ENCODE peak calls at places on chromosomes 13 and 19, in six cellular contexts. O is A549, K is endothelial cell of umbilical vein, W is K562, P is GM12878, L is HepG2. B is an unnamed sample.

GRCh38 chr19:2779121-2779740 is 3.8 kb downstream of the SGTA start:
- DNase-seq in K (no peak), O (no peak), L (no peak), P (no peak), W (no peak), B (no peak)

GRCh38 chr13:77177646-77178045 is 149.2 kb downstream of the MYCBP2 start:
- DNase-seq in W (no peak), O (no peak), K (no peak), P (no peak), L (no peak), B (no peak)

GRCh38 chr19:13463296-13463695 is 43.0 kb downstream of the CACNA1A start:
- DNase-seq in W (peak; percentile 28), L (no peak), O (no peak), K (no peak), P (no peak), B (peak; percentile 51)

GRCh38 chr13:25846227-25846984 is 205.4 kb downstream of the SHISA2 start:
- DNase-seq in K (no peak), W (no peak), L (no peak), P (no peak), O (no peak), B (peak; percentile 33)

GRCh38 chr13:97539651-97540230 is 105.8 kb downstream of the RAP2A start:
- DNase-seq in O (no peak), L (no peak), K (peak; percentile 10), P (no peak), W (no peak), B (no peak)

GRCh38 chr19:35828694-35829301 is 16.2 kb upstream of the PRODH2 start:
- DNase-seq in W (peak; percentile 82), P (no peak), K (peak; percentile 45), O (peak; percentile 70), L (peak; percentile 66), B (peak; percentile 47)

GRCh38 chr19:12995596-12996541 is 594 bp downstream of the NFIX start:
- DNase-seq in K (peak; percentile 31), O (no peak), L (no peak), P (no peak), W (peak; percentile 41), B (peak; percentile 31)

GRCh38 chr19:16883518-16883917 is 5.3 kb upstream of the F2RL3 start:
- DNase-seq in W (no peak), O (no peak), K (no peak), L (no peak), P (no peak), B (no peak)

GRCh38 chr13:104196611-104197010 is 1130.4 kb upstream of the SLC10A2 start:
- DNase-seq in W (no peak), L (no peak), P (no peak), O (no peak), K (no peak), B (peak; percentile 58)

GRCh38 chr13:20191902-20192469 is 752 bp downstream of the GJB2 start:
- DNase-seq in W (no peak), L (no peak), O (no peak), P (no peak), K (no peak), B (peak; percentile 54)

GRCh38 chr13:51806571-51806970 is 2.6 kb upstream of the DHRS12 start:
- DNase-seq in L (no peak), W (peak; percentile 26), P (no peak), O (no peak), K (peak; percentile 65), B (peak; percentile 35)

GRCh38 chr13:97653741-97654140 is 219.8 kb downstream of the RAP2A start:
- DNase-seq in K (no peak), P (no peak), O (no peak), L (no peak), W (no peak), B (no peak)

GRCh38 chr19:12596485-12596884 is 14.1 kb downstream of the ZNF490 start:
- DNase-seq in L (no peak), P (no peak), O (no peak), W (no peak), K (no peak), B (no peak)

GRCh38 chr13:42378383-42378780 is 106.4 kb downstream of the AKAP11 start:
- DNase-seq in K (no peak), L (no peak), P (peak; percentile 89), W (no peak), O (no peak), B (no peak)

GRCh38 chr13:29532136-29532535 is 63.4 kb downstream of the SLC7A1 start:
- DNase-seq in L (no peak), P (no peak), O (no peak), K (no peak), W (no peak), B (no peak)

GRCh38 chr13:36882829-36883390 is 37.1 kb downstream of the SMAD9 start:
- DNase-seq in K (no peak), W (no peak), O (no peak), L (peak; percentile 99), P (no peak), B (no peak)

GRCh38 chr13:21676611-21677021 is 5.7 kb downstream of the FGF9 start:
- DNase-seq in L (no peak), W (peak; percentile 10), P (no peak), O (no peak), K (no peak), B (peak; percentile 39)

GRCh38 chr19:31253816-31254551 is 95.3 kb downstream of the TSHZ3 start:
- DNase-seq in K (no peak), P (no peak), O (no peak), W (no peak), L (no peak), B (no peak)

GRCh38 chr13:39091586-39091985 is 53.3 kb downstream of the NHLRC3 start:
- DNase-seq in O (no peak), K (no peak), L (no peak), W (no peak), P (no peak), B (no peak)

GRCh38 chr13:79270859-79271258 is 135.2 kb downstream of the RBM26 start:
- DNase-seq in K (no peak), W (no peak), O (no peak), L (no peak), P (no peak), B (no peak)

GRCh38 chr13:113298001-113298945 is 1.2 kb downstream of the LAMP1 start:
- DNase-seq in W (peak; percentile 70), K (peak; percentile 14), L (no peak), P (no peak), O (no peak), B (peak; percentile 53)

GRCh38 chr13:109821038-109821545 is 34.7 kb upstream of the IRS2 start:
- DNase-seq in L (no peak), W (no peak), O (no peak), K (no peak), P (no peak), B (no peak)

GRCh38 chr19:4715529-4716221 is 8.0 kb downstream of the DPP9 start:
- DNase-seq in W (no peak), P (no peak), O (no peak), L (peak; percentile 80), K (no peak), B (no peak)

GRCh38 chr19:4714016-4714415 is 9.6 kb downstream of the DPP9 start:
- DNase-seq in K (no peak), L (no peak), P (no peak), W (no peak), O (no peak), B (no peak)

GRCh38 chr19:4712771-4713170 is 10.9 kb downstream of the DPP9 start:
- DNase-seq in P (no peak), K (no peak), L (no peak), O (no peak), W (no peak), B (no peak)

GRCh38 chr19:4711211-4711610 is 12.4 kb downstream of the DPP9 start:
- DNase-seq in L (no peak), P (no peak), K (no peak), W (no peak), O (no peak), B (no peak)

DNA sequence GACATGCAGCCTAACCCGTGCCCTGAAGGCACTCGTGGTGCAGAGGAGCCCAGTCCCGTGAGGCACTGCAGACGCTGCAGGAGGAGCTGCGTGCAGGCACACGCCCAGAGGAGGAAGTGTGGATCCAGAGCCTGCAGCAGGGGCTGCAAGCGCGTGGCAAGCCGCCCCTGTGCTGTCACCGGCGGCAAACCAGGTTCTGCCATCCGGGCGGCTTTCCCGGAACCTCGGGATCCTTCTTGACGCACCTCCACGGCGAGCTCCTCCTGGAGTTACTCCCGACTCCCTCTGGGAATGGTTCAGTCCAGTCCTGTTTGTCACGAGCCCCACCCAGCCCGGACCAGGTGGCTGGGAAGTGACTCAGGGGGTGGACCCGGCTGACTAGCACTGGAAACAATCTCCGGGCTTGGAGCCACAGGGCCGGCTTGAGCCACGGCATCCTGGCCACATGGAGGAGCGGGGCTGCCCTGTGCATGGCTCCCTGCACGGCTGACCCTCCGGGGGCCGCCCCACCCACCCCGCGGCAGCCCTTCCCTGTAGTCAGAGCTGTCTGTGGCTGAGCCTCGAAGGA is 10.2 kb downstream of the DPP9 start:
- DNase-seq in O (peak; percentile 92), P (no peak), K (peak; percentile 94), L (no peak), W (no peak), B (no peak)
- TF ChIP-seq POLR2A in O (peak; percentile 22), P (no peak), K (peak; percentile 79), L (no peak), W (no peak), B (no peak)

DNA sequence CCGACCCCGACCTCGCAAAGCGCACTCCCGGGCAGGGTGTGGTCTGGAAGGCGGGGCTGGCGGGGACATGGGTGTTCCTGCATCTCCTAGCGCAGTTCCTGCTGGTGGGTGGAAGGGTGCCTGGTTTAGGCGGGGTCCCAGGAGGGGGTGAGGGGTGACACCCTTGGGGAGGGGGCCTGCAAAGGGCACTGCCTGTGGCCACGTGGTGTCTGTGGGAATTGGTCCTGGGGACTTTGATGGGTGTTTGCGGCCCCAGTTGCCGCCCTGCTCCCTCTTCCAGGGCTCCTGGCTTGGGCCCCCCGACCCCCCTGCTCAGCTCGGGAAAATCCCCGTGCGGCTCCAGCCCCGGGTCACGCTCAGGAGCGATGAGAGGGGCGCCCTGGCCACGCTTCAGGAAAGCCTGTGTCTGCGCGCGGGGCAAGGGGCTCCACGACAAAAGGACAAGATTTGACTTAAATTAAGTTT is 19.1 kb downstream of the WTIP start:
- DNase-seq in K (no peak), W (peak; percentile 23), P (no peak), L (no peak), O (no peak), B (no peak)
- TF ChIP-seq MYC in K (no peak), W (no peak), P (no peak), L (no peak), O (no peak), B (no peak)

GRCh38 chr19:41218615-41219507 is at the start of gene AXL:
- DNase-seq in L (peak; percentile 25), O (peak; percentile 97), W (no peak), K (peak; percentile 73), P (no peak), B (no peak)
- TF ChIP-seq POLR2A in L (no peak), O (peak; percentile 59), W (no peak), K (peak; percentile 77), P (no peak), B (no peak)

DNA sequence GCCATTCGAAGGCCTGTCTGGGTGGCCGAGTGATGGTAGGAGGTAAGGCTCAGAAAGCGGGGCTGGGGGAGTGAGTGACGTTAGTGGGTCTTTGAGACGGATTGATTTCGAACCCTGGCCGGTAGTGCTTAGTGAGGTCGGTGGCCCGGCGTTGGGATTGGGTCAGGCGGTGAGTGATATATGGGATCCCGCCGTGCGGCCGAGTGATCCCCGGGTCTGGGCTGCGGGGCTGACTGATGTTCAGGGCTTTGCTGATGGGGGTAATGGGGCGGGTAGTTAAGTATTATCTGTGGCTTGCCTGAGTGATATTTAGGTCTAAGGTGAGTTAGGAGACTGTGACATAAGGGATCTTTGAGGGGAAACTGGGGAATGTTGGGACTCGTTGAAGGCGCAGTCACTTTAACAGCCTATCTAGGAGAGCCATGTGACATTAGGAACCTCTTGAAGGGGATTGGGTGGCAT is 446 bp downstream of the PSMC4 start:
- DNase-seq in K (peak; percentile 8), L (no peak), O (no peak), P (no peak), W (peak; percentile 40), B (no peak)
- TF ChIP-seq MYC in K (no peak), L (no peak), O (no peak), P (no peak), W (no peak), B (no peak)